ENCODE peak calls at places on chromosome 15, in five cellular contexts. C, L, Q, V and B are unnamed samples.

GRCh38 chr15:94164202-94164807 is 67.1 kb upstream of the MCTP2 start:
- DNase-seq in C (peak; percentile 60), L (peak; percentile 38), Q (no peak), V (peak; percentile 69), B (peak; percentile 79)

GRCh38 chr15:23422099-23422945 is 24.7 kb downstream of the GOLGA6L2 start:
- DNase-seq in C (no peak), L (no peak), Q (no peak), V (no peak), B (no peak)

GRCh38 chr15:81921163-81921562 is 124.7 kb downstream of the MEX3B start:
- DNase-seq in C (no peak), L (no peak), Q (no peak), V (no peak), B (no peak)

GRCh38 chr15:64163662-64164362 is 990 bp upstream of the PPIB start:
- DNase-seq in C (no peak), L (no peak), Q (no peak), V (no peak), B (no peak)

GRCh38 chr15:74458473-74458872 is 2.5 kb downstream of the UBL7 start:
- DNase-seq in C (no peak), L (no peak), Q (no peak), V (no peak), B (no peak)

GRCh38 chr15:60782316-60782715 is 303.4 kb upstream of the ICE2 start:
- DNase-seq in C (no peak), L (no peak), Q (no peak), V (no peak), B (no peak)

GRCh38 chr15:74206801-74207281 is 4.3 kb upstream of the STRA6 start:
- DNase-seq in C (no peak), L (no peak), Q (no peak), V (no peak), B (no peak)

GRCh38 chr15:70206668-70207067 is 109.0 kb upstream of the TLE3 start:
- DNase-seq in C (no peak), L (no peak), Q (no peak), V (no peak), B (no peak)

GRCh38 chr15:67784057-67784781 is 41.1 kb upstream of the SKOR1 start:
- DNase-seq in C (peak; percentile 68), L (peak; percentile 42), Q (no peak), V (no peak), B (no peak)

GRCh38 chr15:55434989-55435825 is 26.9 kb downstream of the PIERCE2 start:
- DNase-seq in C (no peak), L (peak; percentile 10), Q (no peak), V (no peak), B (no peak)

GRCh38 chr15:64810499-64811326 is 14.7 kb downstream of the PIF1 start:
- DNase-seq in C (no peak), L (no peak), Q (no peak), V (no peak), B (no peak)

GRCh38 chr15:51864408-51865056 is 35.1 kb downstream of the TMOD3 start:
- DNase-seq in C (no peak), L (no peak), Q (no peak), V (peak; percentile 47), B (peak; percentile 30)

GRCh38 chr15:85031944-85032587 is 50.4 kb downstream of the PDE8A start:
- DNase-seq in C (no peak), L (no peak), Q (no peak), V (no peak), B (no peak)

GRCh38 chr15:22980189-22981136 is at the start of gene CYFIP1:
- DNase-seq in C (peak; percentile 33), L (peak; percentile 2), Q (peak; percentile 8), V (peak; percentile 55), B (peak; percentile 49)

GRCh38 chr15:58987036-58987435 is 427 bp upstream of the RNF111 start:
- DNase-seq in C (no peak), L (peak; percentile 28), Q (no peak), V (no peak), B (no peak)

GRCh38 chr15:96087180-96087886 is 243.2 kb upstream of the NR2F2 start:
- DNase-seq in C (no peak), L (no peak), Q (no peak), V (no peak), B (no peak)

GRCh38 chr15:64813075-64813474 is 12.4 kb downstream of the PIF1 start:
- DNase-seq in C (no peak), L (no peak), Q (no peak), V (no peak), B (no peak)

GRCh38 chr15:87045741-87046140 is 966.1 kb downstream of the AGBL1 start:
- DNase-seq in C (no peak), L (no peak), Q (no peak), V (no peak), B (no peak)

GRCh38 chr15:39506146-39506545 is 74.7 kb upstream of the THBS1 start:
- DNase-seq in C (no peak), L (no peak), Q (no peak), V (no peak), B (no peak)

GRCh38 chr15:95958417-95958816 is 372.1 kb upstream of the NR2F2 start:
- DNase-seq in C (no peak), L (no peak), Q (no peak), V (no peak), B (no peak)

GRCh38 chr15:78105541-78106241 is 13.3 kb downstream of the SH2D7 start:
- DNase-seq in C (no peak), L (no peak), Q (no peak), V (no peak), B (no peak)

GRCh38 chr15:48025118-48025517 is 95.7 kb upstream of the SLC24A5 start:
- DNase-seq in C (no peak), L (no peak), Q (no peak), V (no peak), B (no peak)

GRCh38 chr15:68157074-68157473 is 48.1 kb downstream of the CALML4 start:
- DNase-seq in C (no peak), L (no peak), Q (no peak), V (no peak), B (no peak)